ENCODE peak calls at places on chromosomes 3 and 15, in ten cellular contexts. N, L, R, J, D, Y, U, E, H and M are unnamed samples.

GRCh38 chr3:151276038-151277027 is 2.0 kb downstream of the P2RY14 start:
- DNase-seq in N (no peak), L (no peak), R (no peak), J (no peak), D (no peak), Y (no peak), U (no peak), E (no peak), H (no peak), M (no peak)

GRCh38 chr3:4416961-4417360 is 50.1 kb downstream of the SUMF1 start:
- DNase-seq in N (no peak), L (no peak), R (peak), J (peak), D (peak), Y (peak), U (no peak), E (no peak), H (no peak), M (no peak)

GRCh38 chr15:90664650-90665287 is 52.4 kb upstream of the BLM start:
- DNase-seq in N (peak), L (no peak), R (peak), J (peak), D (no peak), Y (no peak), U (peak), E (peak), H (no peak), M (no peak)

GRCh38 chr3:127628788-127629456 is at the start of gene PODXL2:
- DNase-seq in N (peak), L (no peak), R (peak), J (peak), D (no peak), Y (peak), U (peak), E (peak), H (peak), M (peak)

GRCh38 chr3:33099109-33099645 is 2.2 kb upstream of the GLB1 start:
- DNase-seq in N (no peak), L (no peak), R (no peak), J (no peak), D (no peak), Y (no peak), U (no peak), E (no peak), H (no peak), M (no peak)

GRCh38 chr3:49019941-49020334 is 1.6 kb upstream of the DALRD3 start:
- DNase-seq in N (no peak), L (no peak), R (peak), J (peak), D (no peak), Y (no peak), U (no peak), E (no peak), H (no peak), M (no peak)

GRCh38 chr3:63921741-63922482 is 9.7 kb upstream of the SCAANT1 start:
- DNase-seq in N (no peak), L (no peak), R (no peak), J (no peak), D (no peak), Y (no peak), U (no peak), E (no peak), H (peak), M (no peak)

GRCh38 chr3:106560451-106560966 is 691.7 kb upstream of the CBLB start:
- DNase-seq in N (no peak), L (peak), R (peak), J (peak), D (peak), Y (no peak), U (no peak), E (no peak), H (no peak), M (no peak)

GRCh38 chr3:48503406-48504050 is 446 bp downstream of the SHISA5 start:
- DNase-seq in N (peak), L (no peak), R (peak), J (peak), D (no peak), Y (peak), U (peak), E (peak), H (no peak), M (peak)

DNA sequence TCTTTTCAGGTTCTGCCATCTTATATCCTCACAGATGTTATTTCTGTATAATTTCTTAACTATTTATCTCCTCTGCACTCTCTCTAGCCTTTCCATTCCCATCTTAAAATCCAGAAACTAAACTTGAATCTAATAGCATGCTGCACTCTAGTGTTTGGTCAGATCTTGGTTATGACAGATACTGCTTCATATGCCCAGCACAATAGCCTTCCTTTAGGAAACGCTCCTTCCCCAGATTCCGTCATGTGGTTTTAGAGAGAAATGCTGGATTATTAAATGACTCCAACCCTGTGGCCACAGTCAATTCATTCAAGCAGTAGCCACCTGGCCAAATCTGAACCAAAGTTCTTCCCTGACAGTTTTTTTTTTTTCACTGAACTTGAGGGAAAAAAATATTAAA is 19.4 kb downstream of the RASGRP1 start:
- DNase-seq in N (no peak), L (no peak), R (peak), J (no peak), D (no peak), Y (no peak), U (no peak), E (no peak), H (no peak), M (no peak)
- TF ChIP-seq CTCF in N (no peak), L (no peak), R (peak), J (no peak), D (no peak), Y (peak), U (no peak), E (no peak), H (no peak), M (no peak)

GRCh38 chr15:33396457-33396856 is 85.7 kb downstream of the RYR3 start:
- DNase-seq in N (no peak), L (no peak), R (no peak), J (no peak), D (no peak), Y (no peak), U (no peak), E (no peak), H (no peak), M (no peak)

GRCh38 chr15:33392453-33392852 is 81.7 kb downstream of the RYR3 start:
- DNase-seq in N (no peak), L (no peak), R (no peak), J (no peak), D (no peak), Y (no peak), U (no peak), E (no peak), H (no peak), M (no peak)

GRCh38 chr15:33395376-33395775 is 84.6 kb downstream of the RYR3 start:
- DNase-seq in N (no peak), L (no peak), R (no peak), J (no peak), D (no peak), Y (no peak), U (no peak), E (no peak), H (no peak), M (no peak)

GRCh38 chr15:33395841-33396240 is 85.1 kb downstream of the RYR3 start:
- DNase-seq in N (no peak), L (no peak), R (no peak), J (no peak), D (no peak), Y (no peak), U (no peak), E (no peak), H (no peak), M (no peak)

GRCh38 chr15:33393552-33393951 is 82.8 kb downstream of the RYR3 start:
- DNase-seq in N (no peak), L (no peak), R (no peak), J (no peak), D (no peak), Y (no peak), U (no peak), E (no peak), H (no peak), M (no peak)
- TF ChIP-seq CTCF in N (no peak), L (no peak), R (no peak), J (no peak), D (no peak), Y (no peak), U (no peak), E (no peak), H (no peak), M (no peak)

DNA sequence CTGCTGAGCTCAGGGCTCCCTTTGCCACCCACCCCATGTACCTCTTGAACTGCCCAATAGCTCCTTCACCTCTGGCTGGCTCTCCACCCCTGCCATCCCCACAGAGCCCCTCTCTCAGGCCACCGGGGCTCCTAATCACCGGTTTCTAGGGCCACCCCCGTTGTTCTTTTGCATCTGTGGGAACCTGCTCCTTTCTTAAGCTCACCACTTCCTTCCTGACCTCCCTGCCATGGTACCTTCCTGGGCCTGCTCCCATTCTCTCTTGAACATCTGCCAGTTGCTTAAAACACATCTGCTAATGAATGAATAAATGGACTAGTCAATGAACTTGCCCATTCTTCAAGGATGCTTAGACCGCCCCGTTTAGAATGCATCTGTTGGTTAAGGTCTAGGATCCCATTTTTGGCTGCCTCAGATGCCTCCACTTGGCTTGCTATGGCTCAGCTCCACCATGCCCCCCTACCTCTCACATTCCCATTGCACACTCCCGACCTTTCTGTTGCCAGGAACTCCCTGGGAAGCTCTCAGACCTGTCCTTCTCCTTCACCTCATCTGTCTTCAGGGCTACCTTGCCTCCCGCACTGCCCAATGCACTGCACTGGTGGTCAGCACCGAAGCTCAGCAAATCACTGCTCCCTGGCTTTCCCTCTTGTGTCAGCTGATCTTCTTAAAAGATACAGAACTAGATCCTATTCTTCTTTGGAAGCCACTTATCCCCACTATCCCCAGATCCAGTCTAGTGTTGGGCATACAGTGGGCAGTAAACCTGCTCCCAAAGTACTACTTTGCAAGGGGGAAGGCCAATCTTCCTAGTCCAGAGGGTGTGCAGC is 9.1 kb downstream of the AMOTL2 start:
- DNase-seq in N (no peak), L (no peak), R (peak), J (peak), D (no peak), Y (no peak), U (no peak), E (peak), H (peak), M (no peak)
- TF ChIP-seq CTCF in N (no peak), L (no peak), R (no peak), J (no peak), D (no peak), Y (no peak), U (no peak), E (no peak), H (no peak), M (no peak)

GRCh38 chr3:187955076-187955952 is 198.6 kb upstream of the LPP start:
- DNase-seq in N (peak), L (peak), R (peak), J (peak), D (peak), Y (no peak), U (no peak), E (no peak), H (no peak), M (no peak)
- TF ChIP-seq CTCF in N (no peak), L (no peak), R (no peak), J (no peak), D (no peak), Y (no peak), U (no peak), E (no peak), H (no peak), M (no peak)

GRCh38 chr15:25427861-25428260 is 11.0 kb downstream of the UBE3A start:
- DNase-seq in N (no peak), L (no peak), R (peak), J (no peak), D (no peak), Y (no peak), U (peak), E (no peak), H (no peak), M (no peak)
- TF ChIP-seq CTCF in N (no peak), L (no peak), R (no peak), J (no peak), D (no peak), Y (no peak), U (no peak), E (no peak), H (no peak), M (no peak)

DNA sequence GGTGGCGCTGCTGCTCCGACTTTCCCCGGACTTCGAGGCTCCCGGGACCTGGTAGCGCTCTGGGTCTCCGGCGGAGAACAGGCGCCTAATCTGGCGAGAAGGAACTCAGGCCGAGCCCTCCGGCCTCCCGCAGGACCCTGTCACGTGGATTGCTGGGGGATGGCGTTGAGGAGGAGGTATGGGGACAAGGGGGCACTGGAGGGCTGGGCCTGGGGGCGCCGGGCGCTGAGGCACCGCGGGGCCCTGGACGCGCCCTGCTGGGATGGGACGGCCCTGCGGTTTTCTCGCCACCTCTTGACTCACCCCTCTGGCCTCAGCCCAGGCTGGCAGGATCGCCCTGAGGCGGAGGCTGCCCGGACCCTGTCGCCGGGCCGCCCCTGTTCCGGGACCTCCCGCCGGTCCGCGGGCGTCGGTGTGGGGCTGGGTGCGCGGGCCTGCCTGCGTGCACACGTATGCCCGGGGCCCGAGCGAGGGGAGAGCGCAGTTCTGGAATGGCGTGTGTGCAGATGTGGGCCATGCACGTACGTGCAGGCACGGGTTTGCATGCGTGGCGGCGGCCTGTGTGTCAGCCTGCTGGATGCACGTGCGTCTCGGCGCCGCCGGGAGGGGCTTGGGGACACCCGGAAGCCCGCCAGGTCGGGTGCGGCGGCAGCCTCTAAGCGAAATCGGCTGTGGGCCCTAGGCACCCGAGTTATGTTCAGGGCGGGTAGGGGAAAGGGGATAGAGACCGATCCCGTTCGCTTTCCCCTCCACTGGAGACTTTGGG is 752 bp downstream of the C15orf39 start:
- DNase-seq in N (peak), L (no peak), R (peak), J (peak), D (peak), Y (peak), U (peak), E (peak), H (peak), M (peak)
- TF ChIP-seq CTCF in N (peak), L (no peak), R (no peak), J (peak), D (no peak), Y (no peak), U (peak), E (no peak), H (no peak), M (peak)

DNA sequence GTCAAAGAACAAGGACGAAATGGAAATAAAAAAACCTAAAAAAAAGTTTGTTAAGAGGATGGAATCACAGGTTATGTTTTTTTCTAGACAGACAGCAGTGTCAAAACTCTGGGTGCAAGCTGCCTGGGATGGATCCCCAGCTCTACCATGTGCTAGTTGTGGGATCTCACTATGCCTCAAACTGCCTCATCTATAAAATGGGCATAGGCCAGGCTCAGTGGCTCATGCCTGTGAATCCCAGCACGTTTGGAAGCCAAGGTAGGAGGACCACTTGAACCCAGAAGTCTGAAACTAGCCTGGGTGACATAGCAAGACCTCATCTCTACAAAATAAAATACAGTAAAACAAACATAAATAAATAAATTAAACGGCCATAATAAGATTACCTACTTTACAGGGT is 4.6 kb downstream of the PLD1 start:
- DNase-seq in N (no peak), L (no peak), R (no peak), J (no peak), D (no peak), Y (no peak), U (no peak), E (no peak), H (no peak), M (no peak)
- TF ChIP-seq CTCF in N (no peak), L (no peak), R (no peak), J (no peak), D (no peak), Y (no peak), U (no peak), E (no peak), H (no peak), M (no peak)

GRCh38 chr15:66220587-66220986 is 33.0 kb downstream of the MEGF11 start:
- DNase-seq in N (no peak), L (no peak), R (no peak), J (no peak), D (no peak), Y (no peak), U (no peak), E (peak), H (no peak), M (no peak)
- TF ChIP-seq CTCF in N (no peak), L (no peak), R (no peak), J (no peak), D (no peak), Y (no peak), U (peak), E (no peak), H (no peak), M (no peak)

GRCh38 chr15:48679952-48680351 is 34.4 kb upstream of the FBN1 start:
- DNase-seq in N (no peak), L (no peak), R (no peak), J (peak), D (no peak), Y (no peak), U (no peak), E (no peak), H (no peak), M (no peak)

GRCh38 chr15:48681274-48681840 is 35.8 kb upstream of the FBN1 start:
- DNase-seq in N (no peak), L (no peak), R (peak), J (peak), D (peak), Y (no peak), U (no peak), E (no peak), H (no peak), M (no peak)

GRCh38 chr15:48680841-48681240 is 35.3 kb upstream of the FBN1 start:
- DNase-seq in N (no peak), L (no peak), R (peak), J (peak), D (peak), Y (no peak), U (no peak), E (no peak), H (no peak), M (no peak)

GRCh38 chr15:48677821-48678220 is 32.3 kb upstream of the FBN1 start:
- DNase-seq in N (no peak), L (no peak), R (no peak), J (no peak), D (no peak), Y (no peak), U (no peak), E (no peak), H (no peak), M (no peak)

GRCh38 chr15:48678851-48679250 is 33.3 kb upstream of the FBN1 start:
- DNase-seq in N (no peak), L (no peak), R (no peak), J (no peak), D (no peak), Y (no peak), U (no peak), E (no peak), H (no peak), M (no peak)
- TF ChIP-seq CTCF in N (no peak), L (no peak), R (no peak), J (no peak), D (no peak), Y (no peak), U (no peak), E (no peak), H (no peak), M (no peak)